ENCODE peak calls at places on chromosome 21, in five cellular contexts. J is adrenal gland, P is prostate gland, A is stomach, D is IMR-90. O is an unnamed sample. For H3K4me1, the result is how much of the 10 kb centered on the place peaks cover.

GRCh38 chr21:36847189-36847588 is 119.3 kb downstream of the HLCS start:
- DNase-seq in J (no peak), D (peak), P (peak), A (no peak), O (no peak)

GRCh38 chr21:41009398-41010177 is 158.4 kb upstream of the BACE2 start:
- DNase-seq in P (no peak), J (no peak), A (no peak), D (no peak), O (no peak)

GRCh38 chr21:36910581-36911307 is 55.7 kb downstream of the HLCS start:
- DNase-seq in D (peak), P (no peak), J (no peak), A (no peak), O (no peak)

GRCh38 chr21:39523930-39524329 is 72.2 kb downstream of the SH3BGR start:
- DNase-seq in A (no peak), P (no peak), D (no peak), J (no peak), O (no peak)

GRCh38 chr21:40553781-40554180 is 293.2 kb downstream of the DSCAM start:
- DNase-seq in J (no peak), P (no peak), D (no peak), A (no peak), O (no peak)

GRCh38 chr21:37166733-37167132 is 93.7 kb downstream of the TTC3 start:
- DNase-seq in J (no peak), D (no peak), P (no peak), A (no peak), O (no peak)

GRCh38 chr21:21688877-21689276 is 690.7 kb downstream of the NCAM2 start:
- DNase-seq in J (peak), D (peak), P (no peak), A (no peak), O (no peak)

GRCh38 chr21:16942703-16943102 is 570.1 kb upstream of the CXADR start:
- DNase-seq in P (no peak), A (no peak), D (peak), J (no peak), O (no peak)

GRCh38 chr21:39434950-39435349 is 10.6 kb downstream of the LCA5L start:
- DNase-seq in P (no peak), D (peak), J (no peak), A (no peak), O (no peak)

GRCh38 chr21:41052820-41053555 is 115.0 kb upstream of the BACE2 start:
- DNase-seq in P (no peak), A (no peak), D (no peak), J (no peak), O (no peak)

GRCh38 chr21:30305136-30305535 is 15.0 kb downstream of the KRTAP26-1 start:
- DNase-seq in P (no peak), D (no peak), J (no peak), A (no peak), O (no peak)

GRCh38 chr21:15976807-15977206 is 247.0 kb downstream of the USP25 start:
- DNase-seq in A (no peak), D (no peak), J (no peak), P (no peak), O (no peak)

GRCh38 chr21:16554522-16554921 is 824.7 kb downstream of the USP25 start:
- DNase-seq in P (no peak), D (no peak), A (no peak), J (no peak), O (no peak)

GRCh38 chr21:40269239-40269638 is 402.0 kb downstream of the PCP4 start:
- DNase-seq in J (no peak), P (no peak), A (no peak), D (no peak), O (no peak)

GRCh38 chr21:21341041-21341440 is 342.8 kb downstream of the NCAM2 start:
- DNase-seq in J (no peak), P (no peak), A (no peak), D (no peak), O (no peak)

GRCh38 chr21:27805696-27806095 is 838.8 kb upstream of the ADAMTS5 start:
- DNase-seq in P (no peak), J (no peak), A (no peak), D (no peak), O (no peak)

GRCh38 chr21:17612023-17612564 is 607 bp downstream of the BTG3 start:
- DNase-seq in A (peak), D (peak), P (peak), J (peak), O (peak)

GRCh38 chr21:15604424-15604823 is 125.4 kb upstream of the USP25 start:
- DNase-seq in A (no peak), J (no peak), P (no peak), D (peak), O (no peak)

GRCh38 chr21:21101911-21102310 is 103.7 kb downstream of the NCAM2 start:
- DNase-seq in J (peak), A (no peak), D (peak), P (peak), O (no peak)

GRCh38 chr21:17513214-17514123 is 626 bp downstream of the CXADR start:
- DNase-seq in J (peak), A (peak), P (peak), D (no peak), O (peak)

GRCh38 chr21:27372381-27372780 is 405.5 kb upstream of the ADAMTS5 start:
- DNase-seq in A (no peak), J (no peak), D (no peak), P (no peak), O (no peak)

GRCh38 chr21:41045534-41046268 is 122.3 kb upstream of the BACE2 start:
- DNase-seq in D (no peak), J (no peak), A (peak), P (peak), O (no peak)

GRCh38 chr21:39119696-39120290 is 63.5 kb downstream of the PSMG1 start:
- DNase-seq in P (no peak), J (no peak), A (no peak), D (no peak), O (no peak)

GRCh38 chr21:37665230-37666024 is 250.8 kb downstream of the KCNJ6 start:
- DNase-seq in P (no peak), J (no peak), A (no peak), D (no peak), O (no peak)

GRCh38 chr21:36859744-36860501 is 106.5 kb downstream of the HLCS start:
- DNase-seq in D (peak), J (peak), P (no peak), A (peak), O (peak)

GRCh38 chr21:14646893-14647292 is 100.8 kb upstream of the SAMSN1 start:
- DNase-seq in J (no peak), A (no peak), D (no peak), P (no peak), O (no peak)

GRCh38 chr21:36188081-36188681 is 31.6 kb downstream of the DOP1B start:
- DNase-seq in J (no peak), D (no peak), P (peak), A (peak), O (no peak)

GRCh38 chr21:38623552-38623951 is 125.3 kb upstream of the ERG start:
- DNase-seq in J (no peak), A (no peak), P (no peak), D (no peak), O (no peak)

GRCh38 chr21:15037894-15038293 is 26.9 kb downstream of the NRIP1 start:
- DNase-seq in A (no peak), P (no peak), J (no peak), D (no peak), O (no peak)

GRCh38 chr21:27480841-27481261 is 514.0 kb upstream of the ADAMTS5 start:
- DNase-seq in D (peak), A (no peak), J (no peak), P (no peak), O (no peak)

GRCh38 chr21:37088196-37088595 is 15.1 kb downstream of the TTC3 start:
- DNase-seq in P (no peak), J (no peak), D (peak), A (no peak), O (no peak)

GRCh38 chr21:18204931-18205330 is 39.7 kb upstream of the CHODL start:
- DNase-seq in A (no peak), P (no peak), D (no peak), J (no peak), O (no peak)

GRCh38 chr21:27536319-27536718 is 569.4 kb upstream of the ADAMTS5 start:
- DNase-seq in J (no peak), D (peak), P (no peak), A (no peak), O (no peak)

GRCh38 chr21:36728371-36729111 is 29.6 kb downstream of the SIM2 start:
- DNase-seq in J (no peak), P (no peak), D (no peak), A (peak), O (no peak)

GRCh38 chr21:14267071-14267470 is 51.1 kb downstream of the RBM11 start:
- DNase-seq in A (no peak), D (no peak), P (no peak), J (no peak), O (no peak)

GRCh38 chr21:16108561-16109070 is 378.8 kb downstream of the USP25 start:
- DNase-seq in J (no peak), D (no peak), A (no peak), P (no peak), O (no peak)

GRCh38 chr21:32772281-32773047 is 909 bp upstream of the PAXBP1 start:
- DNase-seq in P (peak), A (peak), D (peak), J (peak), O (no peak)

GRCh38 chr21:32768530-32768929 is 3.0 kb downstream of the PAXBP1 start:
- DNase-seq in A (no peak), P (no peak), J (no peak), D (peak), O (no peak)

GRCh38 chr21:32770514-32771133 is 931 bp downstream of the PAXBP1 start:
- DNase-seq in D (peak), A (no peak), J (no peak), P (peak), O (no peak)

GRCh38 chr21:32776743-32777142 is 5.2 kb upstream of the PAXBP1 start:
- DNase-seq in P (no peak), D (no peak), J (no peak), A (no peak), O (no peak)

GRCh38 chr21:32771134-32771523 is 426 bp downstream of the PAXBP1 start:
- DNase-seq in J (peak), A (peak), D (peak), P (peak), O (peak)
- TF ChIP-seq POLR2A in J (no peak), A (no peak), D (no peak), P (no peak), O (no peak)

GRCh38 chr21:35026153-35026499 is 23.0 kb downstream of the RUNX1 start:
- DNase-seq in J (no peak), D (no peak), P (no peak), A (no peak), O (no peak)

GRCh38 chr21:35025206-35026152 is 23.6 kb downstream of the RUNX1 start:
- DNase-seq in P (no peak), D (no peak), J (no peak), A (no peak), O (no peak)

GRCh38 chr21:35028451-35028757 is 20.7 kb downstream of the RUNX1 start:
- DNase-seq in A (no peak), D (no peak), P (no peak), J (no peak), O (no peak)

GRCh38 chr21:35026617-35027557 is 22.2 kb downstream of the RUNX1 start:
- DNase-seq in P (no peak), A (peak), D (peak), J (peak), O (peak)

DNA sequence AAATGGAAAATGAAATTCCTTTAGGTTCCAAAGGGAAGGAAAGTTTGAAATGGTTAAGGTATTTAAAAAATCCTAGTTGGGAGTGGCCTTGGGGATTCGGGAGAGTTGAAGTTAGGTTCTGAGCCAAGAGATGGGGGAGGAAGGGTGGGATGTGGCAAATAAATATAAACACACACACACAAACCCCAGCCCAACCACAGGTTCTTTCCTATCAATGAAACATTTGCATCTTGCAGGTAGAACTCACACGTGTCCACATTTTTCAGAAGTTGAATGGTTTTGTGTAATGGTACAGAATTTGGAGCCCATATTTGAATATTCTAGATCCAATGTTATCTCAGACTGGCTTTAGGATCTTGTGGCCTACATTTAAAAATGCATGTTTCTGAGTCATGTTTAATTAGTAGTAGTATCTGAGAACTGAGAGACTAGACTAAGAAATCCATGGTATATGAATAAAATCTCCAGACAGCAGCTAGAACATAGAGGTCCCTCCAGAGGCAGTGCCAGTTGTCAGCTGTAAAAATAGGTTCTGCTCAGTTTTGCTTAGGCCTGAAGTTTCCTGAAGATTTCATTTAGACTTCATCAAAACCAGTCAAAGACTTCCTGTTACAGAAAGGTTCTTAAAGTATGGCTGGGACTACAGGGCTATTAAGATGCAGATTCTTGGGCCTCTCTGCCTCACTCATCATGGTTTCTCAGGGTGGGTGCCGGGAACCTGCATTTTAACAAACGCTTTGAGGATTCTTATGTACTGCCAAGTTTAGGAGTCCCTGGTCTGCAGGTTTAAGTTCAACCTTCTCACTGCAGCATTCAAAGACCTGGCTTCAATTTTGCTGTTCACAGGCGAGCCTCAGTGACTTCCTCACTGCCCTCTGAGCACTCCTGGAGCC is 21.3 kb downstream of the RUNX1 start:
- DNase-seq in D (no peak), A (no peak), J (no peak), P (no peak), O (no peak)
- H3K4me1 ChIP-seq in D (under half), A (under half), J (under half), P (under half), O (under half)

DNA sequence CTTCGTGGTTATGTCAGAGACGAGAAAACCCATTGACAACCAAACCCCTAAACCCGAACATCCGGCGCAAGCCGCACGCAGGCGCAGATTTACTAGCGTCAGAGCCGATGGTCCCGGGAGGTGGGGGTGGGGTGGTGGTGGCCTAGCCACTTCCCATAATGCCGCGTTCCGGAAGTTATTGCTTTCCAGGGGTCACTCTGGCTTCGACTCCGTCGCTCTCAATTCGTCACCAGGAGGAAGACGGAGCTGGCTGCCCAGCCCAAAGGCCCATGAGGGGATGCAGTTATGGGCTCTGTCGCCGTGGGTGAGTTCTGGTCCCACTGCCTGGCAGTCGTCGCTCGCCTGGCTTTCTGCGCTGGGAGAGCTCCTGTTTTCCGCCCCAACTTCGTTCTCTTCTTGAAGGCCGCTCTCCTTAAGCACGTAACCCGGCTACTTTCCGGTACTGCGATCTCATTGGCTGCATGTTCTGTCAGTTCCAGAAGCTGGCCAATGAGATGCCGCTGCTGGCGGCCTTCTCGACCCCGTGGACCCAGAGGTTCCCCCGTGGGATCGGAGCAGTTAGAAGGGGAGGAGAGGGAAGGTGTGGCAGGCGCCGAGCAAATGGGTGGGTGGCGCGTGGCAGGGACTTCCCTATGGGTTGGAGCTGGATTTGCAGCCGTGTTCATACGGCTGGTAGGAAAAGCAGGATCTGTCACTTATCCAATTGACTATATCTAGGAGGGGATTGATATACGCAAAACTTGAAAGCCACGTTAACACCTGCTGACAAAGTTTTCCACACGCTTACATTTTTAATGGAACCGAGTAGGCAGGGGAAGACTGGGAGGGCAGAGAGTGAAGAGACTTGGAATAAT is at the start of gene USP16:
- DNase-seq in P (peak), J (peak), A (peak), D (peak), O (peak)
- TF ChIP-seq POLR2A in P (no peak), J (peak), A (no peak), D (peak), O (peak)

GRCh38 chr21:42683371-42684108 is 30.1 kb downstream of the PDE9A start:
- DNase-seq in D (no peak), A (no peak), J (no peak), P (no peak), O (no peak)

GRCh38 chr21:42679982-42680330 is 26.5 kb downstream of the PDE9A start:
- DNase-seq in J (no peak), A (no peak), P (no peak), D (no peak), O (no peak)

GRCh38 chr21:42682661-42683060 is 29.2 kb downstream of the PDE9A start:
- DNase-seq in A (no peak), D (no peak), P (no peak), J (no peak), O (no peak)

GRCh38 chr21:42680429-42680828 is 27.0 kb downstream of the PDE9A start:
- DNase-seq in A (no peak), J (no peak), P (no peak), D (no peak), O (no peak)

DNA sequence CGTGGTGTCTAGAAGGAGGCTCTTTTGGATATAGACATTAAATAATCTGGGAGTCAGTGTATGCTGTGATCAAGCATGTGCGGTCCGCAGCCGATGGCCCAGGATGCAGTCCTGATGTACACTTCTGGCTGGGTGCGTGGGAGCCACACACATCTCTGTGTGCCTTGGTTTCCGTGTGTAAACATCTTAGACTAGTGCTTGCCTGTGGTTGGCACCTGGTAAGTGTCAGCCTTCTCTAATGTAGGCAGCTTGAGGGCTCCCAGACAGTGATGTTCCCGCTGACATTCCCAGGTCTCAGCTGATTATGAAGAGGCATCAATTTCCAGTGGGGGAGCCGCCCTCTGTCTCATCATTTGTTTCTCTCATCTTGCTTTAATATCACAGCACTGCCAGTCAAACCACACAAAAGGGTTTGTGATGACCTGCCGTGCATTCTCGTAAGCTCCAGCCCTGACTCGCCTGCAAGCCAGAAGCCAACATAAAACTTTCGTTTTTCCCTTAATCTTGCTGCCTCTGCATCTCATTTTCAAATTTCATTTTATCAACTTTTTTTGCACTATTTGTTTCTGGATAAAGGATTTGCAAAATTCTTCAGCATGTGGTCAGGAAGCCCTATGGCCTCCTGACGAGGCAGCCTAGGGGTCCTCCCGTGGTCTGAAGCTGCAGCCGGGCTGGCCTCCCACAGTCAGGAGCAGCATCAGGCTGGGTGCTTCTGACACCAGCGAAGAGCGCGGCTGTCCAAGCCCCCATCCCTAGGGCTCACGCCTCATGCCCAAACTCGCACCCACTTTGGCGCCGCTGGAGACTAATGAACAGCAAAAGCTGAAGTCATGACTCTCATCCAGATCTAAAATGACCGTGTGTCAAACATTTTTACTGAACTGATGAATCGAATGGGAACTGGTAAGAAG is 28.1 kb downstream of the PDE9A start:
- DNase-seq in P (no peak), A (no peak), J (no peak), D (no peak), O (no peak)
- H3K4me1 ChIP-seq in P (under half), A (under half), J (under half), D (under half), O (under half)

GRCh38 chr21:26171310-26172100 is 935 bp upstream of the APP start:
- DNase-seq in A (no peak), J (no peak), P (no peak), D (no peak), O (no peak)

GRCh38 chr21:26167593-26167992 is 3.0 kb downstream of the APP start:
- DNase-seq in A (no peak), J (no peak), D (no peak), P (no peak), O (no peak)

GRCh38 chr21:26169611-26170470 is 729 bp downstream of the APP start:
- DNase-seq in J (peak), P (peak), A (peak), D (peak), O (peak)

GRCh38 chr21:26170471-26171309 is at the start of gene APP:
- DNase-seq in J (peak), D (peak), A (peak), P (peak), O (peak)

GRCh38 chr21:26169061-26169610 is 1.4 kb downstream of the APP start:
- DNase-seq in J (peak), P (peak), D (peak), A (peak), O (peak)
- TF ChIP-seq POLR2A in J (no peak), P (no peak), D (no peak), A (no peak), O (no peak)